ENCODE peak calls at places on chromosomes 12 and 14, in ten cellular contexts. One of them, this sample, is unnamed.

GRCh38 chr14:68884031-68885030 is 91.5 kb upstream of the ZFP36L1 start:
- DNase-seq in left ventricle myocardium inferior: peak
- DNase-seq in left kidney: no peak
- DNase-seq in GM03348: peak
- DNase-seq in GM04504: peak
- DNase-seq in Karpas-422: no peak
- DNase-seq in skeletal muscle cell: peak
- DNase-seq in T-cell: no peak
- DNase-seq in A172: peak
- DNase-seq in fibroblast of the conjunctiva: peak
- DNase-seq in this sample: peak

GRCh38 chr12:117076410-117077372 is 22.5 kb downstream of the TESC start:
- DNase-seq in left ventricle myocardium inferior: no peak
- DNase-seq in left kidney: peak
- DNase-seq in GM03348: no peak
- DNase-seq in GM04504: no peak
- DNase-seq in Karpas-422: no peak
- DNase-seq in skeletal muscle cell: no peak
- DNase-seq in T-cell: no peak
- DNase-seq in A172: peak
- DNase-seq in fibroblast of the conjunctiva: no peak
- DNase-seq in this sample: peak

GRCh38 chr12:132257206-132257954 is 72.0 kb downstream of the GALNT9 start:
- DNase-seq in left ventricle myocardium inferior: no peak
- DNase-seq in left kidney: no peak
- DNase-seq in GM03348: no peak
- DNase-seq in GM04504: no peak
- DNase-seq in Karpas-422: no peak
- DNase-seq in skeletal muscle cell: no peak
- DNase-seq in T-cell: no peak
- DNase-seq in A172: no peak
- DNase-seq in fibroblast of the conjunctiva: no peak
- DNase-seq in this sample: no peak

GRCh38 chr14:74720526-74720925 is 7.6 kb downstream of the FCF1 start:
- DNase-seq in left ventricle myocardium inferior: no peak
- DNase-seq in left kidney: no peak
- DNase-seq in GM03348: no peak
- DNase-seq in GM04504: no peak
- DNase-seq in Karpas-422: no peak
- DNase-seq in skeletal muscle cell: peak
- DNase-seq in T-cell: no peak
- DNase-seq in A172: no peak
- DNase-seq in fibroblast of the conjunctiva: no peak
- DNase-seq in this sample: no peak

GRCh38 chr14:54106802-54107377 is 150.3 kb upstream of the BMP4 start:
- DNase-seq in left ventricle myocardium inferior: no peak
- DNase-seq in left kidney: no peak
- DNase-seq in GM03348: peak
- DNase-seq in GM04504: no peak
- DNase-seq in Karpas-422: no peak
- DNase-seq in skeletal muscle cell: no peak
- DNase-seq in T-cell: no peak
- DNase-seq in A172: peak
- DNase-seq in fibroblast of the conjunctiva: no peak
- DNase-seq in this sample: peak

GRCh38 chr14:53016491-53016890 is 65.6 kb upstream of the FERMT2 start:
- DNase-seq in left ventricle myocardium inferior: no peak
- DNase-seq in left kidney: no peak
- DNase-seq in GM03348: no peak
- DNase-seq in GM04504: no peak
- DNase-seq in Karpas-422: no peak
- DNase-seq in skeletal muscle cell: no peak
- DNase-seq in T-cell: no peak
- DNase-seq in A172: no peak
- DNase-seq in fibroblast of the conjunctiva: no peak
- DNase-seq in this sample: no peak

GRCh38 chr12:113065126-113066007 is 8.8 kb downstream of the DTX1 start:
- DNase-seq in left ventricle myocardium inferior: no peak
- DNase-seq in left kidney: peak
- DNase-seq in GM03348: peak
- DNase-seq in GM04504: no peak
- DNase-seq in Karpas-422: peak
- DNase-seq in skeletal muscle cell: no peak
- DNase-seq in T-cell: no peak
- DNase-seq in A172: no peak
- DNase-seq in fibroblast of the conjunctiva: no peak
- DNase-seq in this sample: peak

GRCh38 chr12:86698581-86698980 is 442.4 kb upstream of the MGAT4C start:
- DNase-seq in left ventricle myocardium inferior: no peak
- DNase-seq in left kidney: peak
- DNase-seq in GM03348: peak
- DNase-seq in GM04504: peak
- DNase-seq in Karpas-422: no peak
- DNase-seq in skeletal muscle cell: peak
- DNase-seq in T-cell: no peak
- DNase-seq in A172: no peak
- DNase-seq in fibroblast of the conjunctiva: peak
- DNase-seq in this sample: no peak

GRCh38 chr14:62691613-62692489 is 353.4 kb downstream of the KCNH5 start:
- DNase-seq in left ventricle myocardium inferior: no peak
- DNase-seq in left kidney: no peak
- DNase-seq in GM03348: peak
- DNase-seq in GM04504: peak
- DNase-seq in Karpas-422: no peak
- DNase-seq in skeletal muscle cell: peak
- DNase-seq in T-cell: no peak
- DNase-seq in A172: peak
- DNase-seq in fibroblast of the conjunctiva: peak
- DNase-seq in this sample: peak

GRCh38 chr14:105917933-105918436 is 391.6 kb downstream of the TMEM121 start:
- DNase-seq in left ventricle myocardium inferior: peak
- DNase-seq in left kidney: no peak
- DNase-seq in GM03348: no peak
- DNase-seq in GM04504: no peak
- DNase-seq in Karpas-422: no peak
- DNase-seq in skeletal muscle cell: no peak
- DNase-seq in T-cell: no peak
- DNase-seq in A172: no peak
- DNase-seq in fibroblast of the conjunctiva: no peak
- DNase-seq in this sample: no peak

GRCh38 chr12:61713121-61713520 is 547.1 kb upstream of the USP15 start:
- DNase-seq in left ventricle myocardium inferior: no peak
- DNase-seq in left kidney: peak
- DNase-seq in GM03348: no peak
- DNase-seq in GM04504: no peak
- DNase-seq in Karpas-422: no peak
- DNase-seq in skeletal muscle cell: no peak
- DNase-seq in T-cell: no peak
- DNase-seq in A172: peak
- DNase-seq in fibroblast of the conjunctiva: no peak
- DNase-seq in this sample: no peak